ENCODE peak calls at places on chromosomes 12 and 14, in five cellular contexts. J is right cardiac atrium; P is aorta; K is endothelial cell of umbilical vein; H is CD8-positive, alpha-beta memory T cell. D is an unnamed sample.

GRCh38 chr14:103021817-103022668 is 35.3 kb downstream of the CDC42BPB start:
- DNase-seq in J (no peak), P (peak), K (no peak), H (no peak), D (peak)

GRCh38 chr12:132562489-132563045 is 47.8 kb downstream of the LRCOL1 start:
- DNase-seq in J (no peak), P (no peak), K (no peak), H (no peak), D (no peak)

GRCh38 chr12:75870878-75871277 is 160.7 kb downstream of the PHLDA1 start:
- DNase-seq in J (no peak), P (no peak), K (no peak), H (no peak), D (no peak)

GRCh38 chr12:129002447-129002846 is 149.2 kb downstream of the GLT1D1 start:
- DNase-seq in J (no peak), P (no peak), K (no peak), H (no peak), D (no peak)

GRCh38 chr12:93419388-93420034 is 22.2 kb downstream of the UBE2N start:
- DNase-seq in J (no peak), P (no peak), K (peak), H (no peak), D (no peak)

GRCh38 chr12:79935624-79936040 is 735 bp upstream of the PPP1R12A start:
- DNase-seq in J (no peak), P (no peak), K (no peak), H (no peak), D (no peak)

GRCh38 chr14:33375781-33376180 is 437.1 kb downstream of the NPAS3 start:
- DNase-seq in J (no peak), P (no peak), K (no peak), H (no peak), D (peak)

GRCh38 chr14:59318908-59319307 is 130.4 kb downstream of the DAAM1 start:
- DNase-seq in J (no peak), P (no peak), K (no peak), H (no peak), D (no peak)

GRCh38 chr12:129163461-129163860 is 310.2 kb downstream of the GLT1D1 start:
- DNase-seq in J (no peak), P (no peak), K (no peak), H (no peak), D (no peak)

GRCh38 chr12:109650808-109651207 is 62.8 kb upstream of the FAM222A start:
- DNase-seq in J (no peak), P (no peak), K (no peak), H (no peak), D (no peak)

GRCh38 chr12:57145460-57146059 is 1.9 kb downstream of the LRP1-AS start:
- DNase-seq in J (peak), P (no peak), K (no peak), H (no peak), D (no peak)

GRCh38 chr12:57147641-57147944 is 174 bp upstream of the LRP1-AS start:
- DNase-seq in J (peak), P (no peak), K (peak), H (no peak), D (peak)

GRCh38 chr12:57148469-57149308 is 1.3 kb upstream of the LRP1-AS start:
- DNase-seq in J (peak), P (no peak), K (no peak), H (no peak), D (no peak)

GRCh38 chr12:57146925-57147640 is at the start of gene LRP1-AS:
- DNase-seq in J (no peak), P (no peak), K (no peak), H (no peak), D (no peak)

DNA sequence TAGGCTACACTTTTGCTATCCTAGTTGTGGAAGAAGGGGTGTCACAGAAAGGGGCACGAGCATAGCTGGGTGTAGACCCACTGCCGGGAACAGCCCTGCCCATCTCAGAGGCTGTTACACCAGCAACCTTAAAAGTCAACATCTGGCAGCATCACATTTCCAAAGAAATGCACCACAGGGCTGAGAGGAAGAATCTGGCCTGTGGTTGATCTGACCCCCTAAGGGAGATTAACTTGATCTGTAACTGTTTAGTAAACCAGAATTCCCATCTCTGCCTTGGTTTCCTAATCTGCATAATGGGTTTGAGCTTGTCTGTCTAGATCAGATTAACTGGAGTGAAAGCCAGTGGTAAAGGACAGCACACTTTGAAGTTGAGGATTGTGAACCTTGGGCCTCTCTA is 1.3 kb downstream of the LRP1-AS start:
- DNase-seq in J (no peak), P (no peak), K (no peak), H (no peak), D (no peak)
- H3K27ac ChIP-seq in J (no peak), P (peak), K (no peak), H (no peak), D (no peak)

GRCh38 chr12:107317751-107318553 is 224.6 kb upstream of the CRY1 start:
- DNase-seq in J (peak), P (peak), K (peak), H (peak), D (peak)
- H3K4me3 ChIP-seq in J (peak), P (no peak), K (peak), H (peak), D (peak)

DNA sequence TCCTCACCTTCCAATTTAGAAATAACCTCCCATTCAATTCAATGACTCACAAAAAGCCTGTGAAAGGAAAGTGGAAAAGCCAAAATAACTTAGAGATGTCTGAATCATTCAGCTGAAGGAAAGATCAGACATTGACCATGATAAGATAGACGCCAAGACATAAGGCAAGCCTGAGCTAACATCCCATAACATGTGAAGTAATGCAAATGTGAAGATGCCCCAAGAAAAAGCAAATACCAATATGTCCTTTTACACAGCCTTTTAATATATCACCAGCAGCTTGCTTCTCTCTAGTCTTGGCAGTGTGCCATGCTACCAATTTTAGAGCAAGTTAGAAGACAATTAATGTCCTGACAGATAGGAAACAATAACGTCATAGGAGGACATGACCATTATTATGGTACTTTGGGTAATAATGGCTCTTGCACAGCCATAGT is 2.4 kb upstream of the NUMB start:
- DNase-seq in J (no peak), P (no peak), K (peak), H (no peak), D (peak)
- H3K27ac ChIP-seq in J (no peak), P (no peak), K (peak), H (no peak), D (peak)

GRCh38 chr12:120689397-120690082 is 2.6 kb downstream of the MLEC start:
- DNase-seq in J (no peak), P (no peak), K (no peak), H (no peak), D (peak)
- H3K4me3 ChIP-seq in J (peak), P (no peak), K (peak), H (peak), D (peak)

GRCh38 chr12:89343127-89343526 is 9.2 kb downstream of the DUSP6 start:
- DNase-seq in J (peak), P (peak), K (no peak), H (no peak), D (peak)

GRCh38 chr12:89345830-89346740 is 6.2 kb downstream of the DUSP6 start:
- DNase-seq in J (peak), P (peak), K (peak), H (no peak), D (peak)

GRCh38 chr12:89345376-89345775 is 6.9 kb downstream of the DUSP6 start:
- DNase-seq in J (no peak), P (no peak), K (no peak), H (no peak), D (no peak)

GRCh38 chr12:89344862-89345202 is 7.5 kb downstream of the DUSP6 start:
- DNase-seq in J (no peak), P (no peak), K (peak), H (no peak), D (no peak)

GRCh38 chr12:89344043-89344861 is 8.0 kb downstream of the DUSP6 start:
- DNase-seq in J (no peak), P (no peak), K (no peak), H (no peak), D (no peak)
- H3K27ac ChIP-seq in J (peak), P (peak), K (no peak), H (no peak), D (no peak)

GRCh38 chr14:75127903-75128595 is 1.2 kb upstream of the NEK9 start:
- DNase-seq in J (no peak), P (no peak), K (peak), H (no peak), D (no peak)
- H3K4me3 ChIP-seq in J (peak), P (no peak), K (peak), H (peak), D (peak)

GRCh38 chr14:49972199-49972671 is 79.4 kb downstream of the ARF6 start:
- DNase-seq in J (no peak), P (no peak), K (peak), H (no peak), D (no peak)

GRCh38 chr14:49972840-49973239 is 80.0 kb downstream of the ARF6 start:
- DNase-seq in J (no peak), P (no peak), K (peak), H (no peak), D (peak)

GRCh38 chr14:49969961-49970360 is 77.1 kb downstream of the ARF6 start:
- DNase-seq in J (no peak), P (no peak), K (no peak), H (no peak), D (no peak)

GRCh38 chr14:49971156-49972141 is 78.6 kb downstream of the ARF6 start:
- DNase-seq in J (no peak), P (no peak), K (peak), H (no peak), D (no peak)

GRCh38 chr14:49970474-49971147 is 77.7 kb downstream of the ARF6 start:
- DNase-seq in J (no peak), P (no peak), K (peak), H (no peak), D (peak)
- H3K27ac ChIP-seq in J (peak), P (peak), K (peak), H (peak), D (peak)

D was measured in brain microvascular endothelial cell.